ENCODE peak calls at places on chromosome 7, in seven cellular contexts. C is HCT116, K is H1, S is HepG2, G is SK-N-SH, M is GM12878, P is K562. Z is an unnamed sample.

GRCh38 chr7:47812460-47813136 is 135.7 kb downstream of the PKD1L1 start:
- DNase-seq in P (no peak), M (no peak), C (no peak), K (no peak), S (no peak), G (no peak), Z (no peak)

GRCh38 chr7:76220185-76221057 is 18.7 kb downstream of the SRRM3 start:
- DNase-seq in P (peak; percentile 52), G (peak; percentile 81), K (peak; percentile 84), S (peak; percentile 49), C (no peak), M (no peak), Z (no peak)

GRCh38 chr7:141147482-141147881 is 73.6 kb downstream of the TMEM178B start:
- DNase-seq in S (no peak), M (no peak), P (no peak), G (no peak), C (no peak), K (peak; percentile 2), Z (no peak)

GRCh38 chr7:151993977-151994676 is 31.3 kb upstream of the GALNT11 start:
- DNase-seq in C (no peak), S (no peak), K (no peak), P (no peak), G (no peak), M (no peak), Z (no peak)

GRCh38 chr7:119916501-119916900 is 356.5 kb upstream of the KCND2 start:
- DNase-seq in P (no peak), K (no peak), S (no peak), C (no peak), G (no peak), M (no peak), Z (no peak)

GRCh38 chr7:23000597-23001360 is 13.2 kb downstream of the HYCC1 start:
- DNase-seq in M (no peak), S (no peak), C (no peak), K (no peak), P (no peak), G (no peak), Z (no peak)

GRCh38 chr7:66307591-66308215 is 102.6 kb downstream of the TPST1 start:
- DNase-seq in C (no peak), G (no peak), P (no peak), M (no peak), S (peak; percentile 92), K (no peak), Z (no peak)

GRCh38 chr7:6205921-6206660 is 66.3 kb downstream of the CYTH3 start:
- DNase-seq in P (no peak), G (peak; percentile 82), S (no peak), K (no peak), C (no peak), M (no peak), Z (no peak)

GRCh38 chr7:128217030-128217805 is 23.9 kb upstream of the LEP start:
- DNase-seq in G (no peak), P (peak; percentile 50), M (no peak), C (no peak), K (no peak), S (no peak), Z (no peak)

GRCh38 chr7:66542528-66543373 is 85.9 kb upstream of the KCTD7 start:
- DNase-seq in P (peak; percentile 37), S (no peak), G (peak; percentile 49), M (no peak), C (no peak), K (no peak), Z (no peak)

GRCh38 chr7:4097001-4097609 is 585.0 kb upstream of the FOXK1 start:
- DNase-seq in K (no peak), C (no peak), S (no peak), P (no peak), G (no peak), M (no peak), Z (no peak)

GRCh38 chr7:74214816-74215630 is 5.2 kb downstream of the LAT2 start:
- DNase-seq in C (no peak), P (no peak), S (no peak), M (no peak), K (no peak), G (no peak), Z (no peak)

GRCh38 chr7:22671177-22671879 is 55.7 kb upstream of the IL6 start:
- DNase-seq in G (no peak), C (no peak), M (no peak), P (no peak), K (no peak), S (no peak), Z (no peak)

GRCh38 chr7:83439021-83439420 is 209.9 kb downstream of the SEMA3E start:
- DNase-seq in G (no peak), C (no peak), P (no peak), M (no peak), S (no peak), K (no peak), Z (no peak)

GRCh38 chr7:142083605-142084004 is 27.9 kb upstream of the MGAM2 start:
- DNase-seq in G (no peak), S (no peak), K (no peak), P (no peak), C (no peak), M (no peak), Z (no peak)

GRCh38 chr7:129176853-129177369 is 11.5 kb upstream of the SMO start:
- DNase-seq in S (no peak), G (no peak), M (no peak), P (no peak), K (no peak), C (no peak), Z (no peak)

GRCh38 chr7:87816389-87816788 is 59.8 kb downstream of the SLC25A40 start:
- DNase-seq in K (no peak), C (no peak), G (no peak), S (no peak), P (no peak), M (no peak), Z (no peak)

GRCh38 chr7:38886265-38886664 is 22.7 kb downstream of the VPS41 start:
- DNase-seq in M (no peak), G (no peak), P (no peak), S (no peak), C (no peak), K (no peak), Z (no peak)

GRCh38 chr7:106915407-106915806 is 50.3 kb downstream of the PIK3CG start:
- DNase-seq in M (no peak), K (no peak), P (no peak), S (no peak), G (no peak), C (no peak), Z (no peak)

GRCh38 chr7:101381549-101381948 is 18.9 kb downstream of the COL26A1 start:
- DNase-seq in K (no peak), S (no peak), C (no peak), P (no peak), G (no peak), M (no peak), Z (no peak)

GRCh38 chr7:98189559-98189958 is 21.7 kb upstream of the BHLHA15 start:
- DNase-seq in K (no peak), C (no peak), G (no peak), S (no peak), P (no peak), M (no peak), Z (no peak)

GRCh38 chr7:128389815-128390329 is 19.9 kb downstream of the IMPDH1 start:
- DNase-seq in K (no peak), P (no peak), C (no peak), G (no peak), S (no peak), M (no peak), Z (no peak)

GRCh38 chr7:81600608-81601007 is 169.2 kb downstream of the HGF start:
- DNase-seq in G (no peak), S (no peak), C (no peak), K (no peak), M (no peak), P (no peak), Z (no peak)

GRCh38 chr7:87416682-87417587 is 58.5 kb downstream of the ABCB4 start:
- DNase-seq in K (peak; percentile 62), C (peak; percentile 62), P (peak; percentile 81), G (peak; percentile 48), M (peak; percentile 44), S (peak; percentile 59), Z (peak; percentile 15)

GRCh38 chr7:91183408-91183807 is 80.8 kb upstream of the FZD1 start:
- DNase-seq in M (no peak), P (no peak), C (no peak), G (no peak), K (no peak), S (no peak), Z (no peak)

GRCh38 chr7:116588225-116588624 is 63.4 kb downstream of the CAV1 start:
- DNase-seq in K (no peak), G (no peak), M (no peak), P (no peak), S (no peak), C (no peak), Z (no peak)

GRCh38 chr7:143299840-143300239 is 11.7 kb downstream of the CASP2 start:
- DNase-seq in K (peak; percentile 77), S (peak; percentile 36), G (peak; percentile 72), M (no peak), C (peak; percentile 23), P (peak; percentile 67), Z (peak; percentile 57)

GRCh38 chr7:44881610-44882009 is 3.7 kb downstream of the PURB start:
- DNase-seq in K (no peak), P (no peak), G (no peak), M (no peak), S (no peak), C (no peak), Z (no peak)

GRCh38 chr7:7251742-7252141 is 69.4 kb downstream of the C1GALT1 start:
- DNase-seq in P (no peak), S (no peak), M (peak; percentile 72), G (no peak), K (no peak), C (no peak), Z (no peak)

GRCh38 chr7:156143158-156143557 is 330.9 kb upstream of the SHH start:
- DNase-seq in M (no peak), K (no peak), C (no peak), G (no peak), P (no peak), S (no peak), Z (no peak)

GRCh38 chr7:108234281-108234680 is 104.1 kb upstream of the LAMB4 start:
- DNase-seq in G (no peak), S (no peak), M (no peak), K (no peak), P (no peak), C (no peak), Z (no peak)
- TF ChIP-seq JUND in G (no peak), S (no peak), M (no peak), K (no peak), P (no peak), C (no peak), Z (no peak)

GRCh38 chr7:20964214-20964613 is 177.5 kb upstream of the SP8 start:
- DNase-seq in G (no peak), P (peak; percentile 1), K (no peak), M (no peak), C (no peak), S (no peak), Z (no peak)
- TF ChIP-seq JUND in G (no peak), P (no peak), K (no peak), M (no peak), C (no peak), S (no peak), Z (no peak)

GRCh38 chr7:25180946-25181345 is 47.3 kb downstream of the NPVF start:
- DNase-seq in S (no peak), P (peak; percentile 22), K (no peak), G (no peak), M (no peak), C (no peak), Z (peak; percentile 30)
- TF ChIP-seq JUND in S (no peak), P (no peak), K (no peak), G (no peak), M (no peak), C (no peak), Z (no peak)

GRCh38 chr7:2198206-2198605 is 34.5 kb downstream of the MAD1L1 start:
- DNase-seq in P (no peak), S (no peak), M (no peak), C (no peak), G (peak; percentile 26), K (no peak), Z (no peak)
- TF ChIP-seq JUND in P (no peak), S (no peak), M (no peak), C (no peak), G (no peak), K (no peak), Z (no peak)

Z was measured in T47D.